ENCODE peak calls at places on chromosomes 7 and 10, in five cellular contexts. U, B, N, W and V are unnamed samples.

GRCh38 chr7:1537631-1538412 is 7.3 kb downstream of the MAFK start:
- DNase-seq in U (peak; percentile 49), B (no peak), N (no peak), W (peak; percentile 62), V (peak; percentile 49)

GRCh38 chr7:44268671-44269070 is 56.7 kb downstream of the CAMK2B start:
- DNase-seq in U (no peak), B (no peak), N (no peak), W (no peak), V (no peak)

GRCh38 chr7:107652642-107653041 is 8.0 kb upstream of the SLC26A4 start:
- DNase-seq in U (no peak), B (no peak), N (no peak), W (no peak), V (no peak)

GRCh38 chr10:95229724-95230627 is 35.9 kb downstream of the ACSM6 start:
- DNase-seq in U (no peak), B (peak; percentile 93), N (no peak), W (no peak), V (no peak)

GRCh38 chr10:101646369-101646768 is 48.6 kb downstream of the FBXW4 start:
- DNase-seq in U (no peak), B (no peak), N (no peak), W (no peak), V (no peak)

GRCh38 chr7:153297141-153297540 is 537.6 kb downstream of the ACTR3B start:
- DNase-seq in U (no peak), B (peak; percentile 2), N (no peak), W (no peak), V (no peak)

GRCh38 chr7:34339061-34339526 is 318.9 kb upstream of the NPSR1 start:
- DNase-seq in U (no peak), B (peak; percentile 80), N (no peak), W (no peak), V (no peak)

GRCh38 chr10:97875391-97875790 is 25.7 kb downstream of the GOLGA7B start:
- DNase-seq in U (no peak), B (no peak), N (no peak), W (no peak), V (no peak)

GRCh38 chr7:2709553-2710165 is 21.7 kb downstream of the AMZ1 start:
- DNase-seq in U (peak; percentile 84), B (peak; percentile 70), N (peak; percentile 66), W (peak; percentile 74), V (peak; percentile 85)

GRCh38 chr7:137996386-137996851 is 5.5 kb downstream of the CREB3L2 start:
- DNase-seq in U (peak; percentile 20), B (no peak), N (no peak), W (no peak), V (no peak)

GRCh38 chr10:69456880-69457693 is 5.8 kb downstream of the TSPAN15 start:
- DNase-seq in U (no peak), B (peak; percentile 83), N (no peak), W (no peak), V (no peak)

GRCh38 chr10:132572545-132572937 is 35.0 kb downstream of the INPP5A start:
- DNase-seq in U (no peak), B (peak; percentile 11), N (no peak), W (no peak), V (no peak)

GRCh38 chr10:6203331-6204062 is 765 bp downstream of the PFKFB3 start:
- DNase-seq in U (peak; percentile 65), B (peak; percentile 57), N (peak; percentile 37), W (peak; percentile 69), V (peak; percentile 77)

GRCh38 chr7:152073352-152073751 is 47.9 kb downstream of the GALNT11 start:
- DNase-seq in U (no peak), B (no peak), N (no peak), W (no peak), V (no peak)

GRCh38 chr7:152076940-152077933 is 51.8 kb downstream of the GALNT11 start:
- DNase-seq in U (no peak), B (peak; percentile 41), N (no peak), W (no peak), V (no peak)

GRCh38 chr7:152074673-152075072 is 49.2 kb downstream of the GALNT11 start:
- DNase-seq in U (no peak), B (no peak), N (no peak), W (no peak), V (peak; percentile 16)

GRCh38 chr7:152078025-152078424 is 52.6 kb downstream of the GALNT11 start:
- DNase-seq in U (no peak), B (no peak), N (no peak), W (no peak), V (no peak)

DNA sequence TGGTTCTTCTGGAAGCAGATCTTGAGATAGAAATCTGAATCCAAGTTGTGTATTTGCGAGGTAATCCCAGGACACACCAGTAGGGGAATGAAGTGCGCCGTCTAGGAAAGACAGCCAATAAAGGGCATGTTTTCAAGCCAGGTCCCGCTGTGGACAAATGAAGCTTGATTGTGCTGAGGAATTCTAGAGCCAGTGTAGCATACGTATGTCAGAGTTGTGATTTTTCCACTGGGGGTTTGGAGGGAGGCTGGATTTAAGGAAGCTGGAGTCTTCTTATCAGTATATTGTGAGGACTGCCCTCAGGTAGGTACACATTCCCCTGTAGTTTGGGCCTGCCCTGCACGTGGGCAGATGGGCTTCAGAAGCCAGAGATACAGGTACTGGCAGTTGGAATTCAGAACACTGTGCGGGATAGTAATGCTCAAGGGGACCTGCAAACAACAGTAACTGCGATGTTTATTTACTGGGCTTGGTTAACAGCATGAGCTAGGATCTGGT is 50.9 kb downstream of the GALNT11 start:
- DNase-seq in U (no peak), B (peak; percentile 14), N (no peak), W (no peak), V (peak; percentile 58)
- TF ChIP-seq CTCF in U (peak; percentile 70), B (peak; percentile 51), N (no peak), W (peak; percentile 56), V (peak; percentile 90)

DNA sequence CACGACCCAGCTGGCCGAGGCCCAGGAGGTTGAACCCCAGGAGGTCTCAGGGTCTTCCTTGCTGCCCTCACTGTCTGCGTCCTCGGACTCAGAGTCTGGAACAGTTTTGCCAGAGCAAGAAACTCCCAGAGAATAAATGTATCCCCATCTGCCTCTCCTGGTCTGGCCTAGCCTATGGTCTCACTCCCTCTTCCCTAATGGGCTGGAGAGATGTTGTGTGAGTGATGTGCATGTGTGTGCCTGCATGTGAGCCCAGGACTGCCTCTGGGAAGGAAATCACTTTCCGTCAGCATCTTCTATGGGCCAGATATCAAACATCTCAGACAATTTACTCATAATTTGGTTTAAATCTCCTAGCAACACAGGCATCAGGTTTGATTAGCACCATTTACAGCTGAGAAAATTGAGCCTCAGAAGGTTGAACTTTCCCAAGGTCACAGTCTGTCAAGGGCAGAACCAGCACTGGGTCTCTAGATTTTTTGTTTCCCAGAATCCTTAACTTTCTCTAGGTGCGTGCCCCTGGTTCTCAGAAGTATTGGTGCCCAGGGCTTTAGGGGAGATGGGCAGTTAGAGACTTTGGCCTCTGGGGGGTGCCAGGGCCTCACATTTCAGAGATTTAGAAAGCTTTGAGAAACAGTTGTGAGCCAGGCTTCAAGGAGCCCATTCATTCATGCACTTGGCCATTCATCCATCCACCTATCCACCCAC is 4.9 kb downstream of the TMEM270 start:
- DNase-seq in U (no peak), B (peak; percentile 54), N (no peak), W (no peak), V (peak; percentile 65)
- TF ChIP-seq CTCF in U (peak; percentile 53), B (peak; percentile 63), N (no peak), W (peak; percentile 60), V (peak; percentile 27)

DNA sequence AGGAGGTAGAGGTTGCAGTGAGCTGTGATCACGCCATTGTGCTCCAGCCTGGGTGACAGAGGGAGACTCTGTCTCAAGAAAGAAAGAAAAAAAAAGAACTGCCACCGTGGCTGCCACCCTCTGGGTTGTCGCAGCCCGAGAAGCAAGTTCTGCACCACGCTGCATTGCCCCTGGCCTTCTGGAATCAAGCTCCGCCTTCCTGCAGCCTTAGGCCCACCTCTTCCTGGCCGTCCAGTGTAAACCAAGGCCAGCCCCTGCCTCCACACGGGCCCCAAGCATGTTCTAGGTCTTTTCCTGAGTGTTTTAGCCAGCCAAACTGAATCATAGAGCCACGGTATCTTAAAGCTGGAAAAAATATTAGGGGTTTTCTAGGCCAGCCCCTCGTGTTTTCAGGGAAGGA is 189.0 kb downstream of the CCDC3 start:
- DNase-seq in U (no peak), B (no peak), N (no peak), W (no peak), V (no peak)
- TF ChIP-seq CTCF in U (no peak), B (no peak), N (no peak), W (no peak), V (no peak)

GRCh38 chr10:100100651-100101525 is 19.2 kb upstream of the CPN1 start:
- DNase-seq in U (no peak), B (peak; percentile 58), N (no peak), W (no peak), V (no peak)
- TF ChIP-seq CTCF in U (no peak), B (peak; percentile 37), N (no peak), W (peak; percentile 30), V (no peak)

GRCh38 chr10:27241640-27242472 is 1.3 kb upstream of the ACBD5 start:
- DNase-seq in U (peak; percentile 88), B (peak; percentile 96), N (peak; percentile 70), W (peak; percentile 82), V (peak; percentile 93)
- TF ChIP-seq CTCF in U (peak; percentile 58), B (peak; percentile 46), N (peak; percentile 49), W (peak; percentile 38), V (no peak)

DNA sequence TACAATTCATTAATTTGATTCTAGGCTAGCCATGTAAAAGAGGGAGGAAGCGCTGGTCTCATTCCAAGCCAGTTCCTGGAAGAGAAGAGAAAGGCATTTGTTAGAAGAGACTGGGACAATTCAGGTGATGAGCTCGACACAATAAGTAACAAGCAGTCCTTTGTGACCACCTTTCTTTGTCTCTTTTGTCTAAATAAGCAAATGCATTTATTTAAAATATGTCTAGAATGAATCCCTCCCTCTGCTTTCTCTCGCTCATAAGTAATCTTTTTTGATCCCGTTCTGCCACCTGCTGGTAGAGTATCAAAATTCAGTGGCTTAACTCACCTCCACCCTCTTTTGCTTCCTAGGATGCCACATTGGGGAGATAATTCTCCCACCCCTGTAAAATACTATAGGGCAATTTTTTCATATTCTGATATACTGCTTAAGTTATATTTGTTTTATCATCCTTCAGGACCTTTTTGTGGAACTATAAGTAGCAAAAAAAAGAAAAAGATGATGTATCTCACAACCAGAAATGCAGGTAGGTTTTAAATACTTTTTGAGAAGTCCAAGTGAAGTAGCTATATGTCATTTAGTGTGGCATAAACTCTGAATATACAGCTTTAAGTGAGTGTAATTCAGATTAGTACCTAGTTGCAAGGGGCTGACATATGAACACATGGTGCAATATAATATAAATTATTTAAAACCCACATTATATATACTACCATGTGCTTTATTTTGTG is 91.5 kb downstream of the GSDME start:
- DNase-seq in U (peak; percentile 17), B (peak; percentile 61), N (peak; percentile 20), W (peak; percentile 17), V (peak; percentile 53)
- TF ChIP-seq CTCF in U (peak; percentile 75), B (peak; percentile 75), N (peak; percentile 86), W (peak; percentile 77), V (peak; percentile 84)

GRCh38 chr10:61136151-61136550 is 192.2 kb upstream of the RHOBTB1 start:
- DNase-seq in U (no peak), B (peak; percentile 33), N (no peak), W (no peak), V (no peak)
- TF ChIP-seq CTCF in U (no peak), B (no peak), N (no peak), W (no peak), V (no peak)

GRCh38 chr10:32577448-32577847 is 131.5 kb downstream of the CCDC7 start:
- DNase-seq in U (no peak), B (peak; percentile 14), N (no peak), W (no peak), V (no peak)
- TF ChIP-seq CTCF in U (no peak), B (no peak), N (no peak), W (no peak), V (no peak)